ENCODE peak calls at places on chromosomes 4 and X, in eight cellular contexts. A is T-helper 22 cell; Z is hypothalamus; U is NAMALWA; N is stimulated activated CD4-positive, alpha-beta T cell treated with anti-CD3 and anti-CD28 coated beads, Interleukin-1b, Interleukin-23, amount 100 ng/mL, for 1 hour; L is GM13976; K is neural progenitor cell; G is psoas muscle. X is an unnamed sample.

GRCh38 chr4:158858410-158859189 is 89.8 kb downstream of the FNIP2 start:
- DNase-seq in A (no peak), Z (no peak), U (no peak), N (no peak), L (no peak), K (no peak), G (no peak), X (no peak)

GRCh38 chr4:96736352-96736889 is 896.5 kb downstream of the PDHA2 start:
- DNase-seq in A (no peak), Z (no peak), U (no peak), N (no peak), L (no peak), K (peak; percentile 86), G (no peak), X (no peak)

GRCh38 chr4:98626350-98626749 is 32.1 kb downstream of the TSPAN5 start:
- DNase-seq in A (no peak), Z (no peak), U (no peak), N (no peak), L (no peak), K (no peak), G (no peak), X (no peak)

GRCh38 chr4:604131-604530 is 21.2 kb upstream of the PDE6B start:
- DNase-seq in A (no peak), Z (no peak), U (peak; percentile 36), N (no peak), L (peak; percentile 51), K (no peak), G (no peak), X (no peak)

GRCh38 chr4:73777612-73778011 is 37.2 kb downstream of the CXCL8 start:
- DNase-seq in A (no peak), Z (no peak), U (no peak), N (no peak), L (no peak), K (no peak), G (no peak), X (no peak)

GRCh38 chr4:17013382-17014006 is 115.0 kb upstream of the LDB2 start:
- DNase-seq in A (no peak), Z (no peak), U (no peak), N (no peak), L (no peak), K (no peak), G (no peak), X (no peak)

GRCh38 chr4:121951570-121952110 is at the start of gene TRPC3:
- DNase-seq in A (no peak), Z (peak; percentile 7), U (no peak), N (peak; percentile 4), L (no peak), K (peak; percentile 67), G (peak; percentile 29), X (no peak)

GRCh38 chr4:79181190-79181589 is 144.7 kb downstream of the NAA11 start:
- DNase-seq in A (no peak), Z (no peak), U (no peak), N (no peak), L (no peak), K (no peak), G (no peak), X (no peak)

GRCh38 chr4:82489076-82489475 is 58.7 kb downstream of the ENOPH1 start:
- DNase-seq in A (no peak), Z (no peak), U (no peak), N (no peak), L (no peak), K (no peak), G (no peak), X (no peak)

GRCh38 chrX:151393514-151393913 is 3.5 kb upstream of the VMA21 start:
- DNase-seq in A (peak; percentile 56), Z (no peak), U (peak; percentile 49), N (no peak), L (peak; percentile 55), K (peak; percentile 72), G (no peak), X (peak; percentile 68)

GRCh38 chr4:104500452-104500851 is 5.8 kb upstream of the CXXC4 start:
- DNase-seq in A (no peak), Z (no peak), U (no peak), N (no peak), L (no peak), K (peak; percentile 9), G (no peak), X (no peak)

GRCh38 chrX:153460826-153461225 is 9.6 kb downstream of the HAUS7 start:
- DNase-seq in A (no peak), Z (no peak), U (peak; percentile 63), N (no peak), L (peak; percentile 66), K (peak; percentile 69), G (peak; percentile 39), X (peak; percentile 37)

GRCh38 chrX:106897259-106897658 is 5.9 kb downstream of the RIPPLY1 start:
- DNase-seq in A (no peak), Z (no peak), U (no peak), N (no peak), L (no peak), K (no peak), G (no peak), X (no peak)

GRCh38 chrX:141278306-141278705 is 36.0 kb upstream of the SPANXC start:
- DNase-seq in A (no peak), Z (no peak), U (peak; percentile 44), N (no peak), L (no peak), K (peak; percentile 41), G (no peak), X (no peak)

GRCh38 chr4:164779811-164780216 is 25.9 kb downstream of the SMIM31 start:
- DNase-seq in A (no peak), Z (no peak), U (peak; percentile 56), N (no peak), L (peak; percentile 55), K (peak; percentile 68), G (no peak), X (peak; percentile 22)

GRCh38 chrX:130975947-130976346 is 72.9 kb upstream of the ENOX2 start:
- DNase-seq in A (no peak), Z (no peak), U (peak; percentile 60), N (no peak), L (no peak), K (peak; percentile 53), G (no peak), X (peak; percentile 19)

GRCh38 chr4:124658795-124659194 is 53.7 kb downstream of the ANKRD50 start:
- DNase-seq in A (no peak), Z (no peak), U (no peak), N (no peak), L (no peak), K (no peak), G (no peak), X (no peak)

GRCh38 chrX:46577116-46578005 is 3.8 kb downstream of the CHST7 start:
- DNase-seq in A (no peak), Z (no peak), U (no peak), N (no peak), L (no peak), K (no peak), G (no peak), X (no peak)

GRCh38 chr4:183035726-183036415 is 63.2 kb upstream of the WWC2 start:
- DNase-seq in A (no peak), Z (no peak), U (no peak), N (no peak), L (no peak), K (peak; percentile 29), G (no peak), X (no peak)

GRCh38 chr4:155734065-155734464 is 24.8 kb upstream of the GUCY1B1 start:
- DNase-seq in A (no peak), Z (no peak), U (no peak), N (no peak), L (no peak), K (no peak), G (no peak), X (no peak)

GRCh38 chr4:98514930-98515809 is 143.2 kb downstream of the TSPAN5 start:
- DNase-seq in A (no peak), Z (no peak), U (no peak), N (no peak), L (no peak), K (peak; percentile 18), G (no peak), X (no peak)

GRCh38 chrX:7147431-7147977 is at the start of gene STS:
- DNase-seq in A (no peak), Z (peak; percentile 22), U (peak; percentile 58), N (no peak), L (no peak), K (peak; percentile 63), G (peak; percentile 70), X (peak; percentile 53)

GRCh38 chr4:5852806-5853205 is 40.1 kb downstream of the CRMP1 start:
- DNase-seq in A (no peak), Z (no peak), U (no peak), N (no peak), L (no peak), K (no peak), G (no peak), X (no peak)

GRCh38 chr4:30714408-30715031 is 5.6 kb upstream of the PCDH7 start:
- DNase-seq in A (no peak), Z (no peak), U (peak; percentile 57), N (no peak), L (peak; percentile 15), K (peak; percentile 80), G (no peak), X (no peak)

GRCh38 chrX:9205599-9206223 is 171.8 kb upstream of the FAM9B start:
- DNase-seq in A (no peak), Z (no peak), U (no peak), N (no peak), L (no peak), K (no peak), G (no peak), X (no peak)

GRCh38 chr4:184064877-184065276 is 152.8 kb downstream of the ENPP6 start:
- DNase-seq in A (no peak), Z (no peak), U (no peak), N (no peak), L (no peak), K (no peak), G (no peak), X (no peak)

GRCh38 chr4:76305033-76305687 is 1.4 kb upstream of the STBD1 start:
- DNase-seq in A (no peak), Z (no peak), U (no peak), N (no peak), L (no peak), K (no peak), G (no peak), X (peak; percentile 16)

GRCh38 chr4:70531981-70532380 is 13.6 kb downstream of the AMTN start:
- DNase-seq in A (no peak), Z (no peak), U (peak; percentile 55), N (no peak), L (no peak), K (no peak), G (no peak), X (no peak)

GRCh38 chr4:168630445-168631187 is 133.8 kb downstream of the PALLD start:
- DNase-seq in A (no peak), Z (no peak), U (no peak), N (no peak), L (no peak), K (no peak), G (no peak), X (no peak)

GRCh38 chrX:1813809-1814208 is 198.9 kb downstream of the ASMT start:
- DNase-seq in A (no peak), Z (no peak), U (no peak), N (no peak), L (no peak), K (no peak), G (no peak), X (peak; percentile 10)